ENCODE peak calls at places on chromosomes 1 and 21, in four cellular contexts. R is osteoblast, L is transverse colon, W is brain microvascular endothelial cell. S is an unnamed sample.

GRCh38 chr1:9559673-9560072 is 20.4 kb downstream of the SLC25A33 start:
- DNase-seq in R (no peak), W (no peak), L (no peak), S (no peak)

GRCh38 chr1:198876371-198876871 is 237.6 kb downstream of the PTPRC start:
- DNase-seq in L (no peak), W (no peak), R (no peak), S (no peak)

GRCh38 chr1:36665478-36666080 is 182.9 kb upstream of the CSF3R start:
- DNase-seq in W (no peak), L (peak), R (no peak), S (no peak)

GRCh38 chr1:204677864-204678263 is 7.7 kb downstream of the LRRN2 start:
- DNase-seq in R (no peak), L (no peak), W (no peak), S (no peak)

GRCh38 chr21:45987121-45987711 is 5.6 kb downstream of the COL6A1 start:
- DNase-seq in R (peak), L (no peak), W (no peak), S (no peak)

GRCh38 chr21:41802684-41803083 is 35.8 kb upstream of the RIPK4 start:
- DNase-seq in R (no peak), L (peak), W (no peak), S (peak)

GRCh38 chr1:41485605-41486004 is 1.1 kb upstream of the EDN2 start:
- DNase-seq in L (no peak), R (peak), W (peak), S (no peak)

GRCh38 chr1:66434096-66434495 is 99.9 kb upstream of the SGIP1 start:
- DNase-seq in R (peak), W (no peak), L (no peak), S (no peak)

GRCh38 chr1:202852163-202852904 is 36.6 kb downstream of the RABIF start:
- DNase-seq in W (peak), L (peak), R (peak), S (no peak)

GRCh38 chr1:88982055-88982454 is 10.4 kb downstream of the KYAT3 start:
- DNase-seq in W (peak), R (peak), L (no peak), S (no peak)

GRCh38 chr1:160877221-160877620 is 7.8 kb downstream of the ITLN1 start:
- DNase-seq in L (no peak), W (no peak), R (no peak), S (no peak)

GRCh38 chr1:186202174-186202843 is 172.7 kb downstream of the TPR start:
- DNase-seq in R (no peak), L (no peak), W (no peak), S (no peak)

GRCh38 chr1:58885998-58886397 is 102.2 kb upstream of the JUN start:
- DNase-seq in W (no peak), L (no peak), R (peak), S (peak)

GRCh38 chr1:244050835-244051444 is at the start of gene ZBTB18:
- DNase-seq in W (peak), L (no peak), R (no peak), S (no peak)

GRCh38 chr21:45032977-45033705 is 41.2 kb upstream of the ADARB1 start:
- DNase-seq in R (peak), L (no peak), W (no peak), S (no peak)

GRCh38 chr1:40477680-40478057 is 579 bp downstream of the ZFP69 start:
- DNase-seq in W (peak), R (peak), L (peak), S (no peak)

GRCh38 chr1:4118746-4119515 is 218.9 kb upstream of the C1orf174 start:
- DNase-seq in W (no peak), L (no peak), R (peak), S (no peak)

GRCh38 chr21:16388291-16388690 is 658.5 kb downstream of the USP25 start:
- DNase-seq in L (no peak), R (no peak), W (no peak), S (no peak)

GRCh38 chr21:44368711-44369446 is 15.5 kb downstream of the TRPM2 start:
- DNase-seq in R (peak), W (no peak), L (no peak), S (no peak)

GRCh38 chr1:158019177-158019868 is 25.9 kb downstream of the KIRREL1 start:
- DNase-seq in L (peak), W (peak), R (peak), S (peak)

DNA sequence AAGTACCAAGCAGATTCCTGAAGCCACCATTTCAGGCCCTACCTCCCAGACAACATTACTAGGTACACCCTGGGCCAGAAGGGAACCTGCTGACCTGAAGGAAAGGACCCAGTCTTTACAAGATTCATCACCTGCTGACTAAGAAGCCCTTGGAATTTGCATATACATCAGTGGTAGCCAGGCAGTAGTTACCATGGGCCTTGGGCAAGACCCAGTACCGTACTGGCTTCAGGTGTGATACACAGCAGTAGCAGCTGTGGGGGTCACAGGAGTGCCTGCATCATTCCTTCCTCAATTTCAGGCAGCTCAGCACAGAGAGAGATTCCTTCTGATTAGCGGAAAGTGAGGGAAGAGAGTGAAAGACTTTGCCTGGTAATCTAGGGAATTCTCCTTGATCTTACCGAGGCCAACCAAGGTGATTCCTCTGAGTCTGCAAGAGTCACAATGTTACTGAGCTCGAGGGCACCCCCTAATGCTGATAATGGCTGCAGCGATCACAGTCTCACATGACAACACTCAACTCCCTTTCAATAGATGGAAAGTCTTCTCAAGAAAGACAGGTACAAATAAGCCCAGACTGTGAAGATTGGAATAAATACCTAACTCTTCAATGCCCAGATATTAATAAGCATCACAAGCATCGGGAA is 22.0 kb upstream of the UHMK1 start:
- DNase-seq in W (no peak), L (no peak), R (no peak), S (no peak)
- TF ChIP-seq CTCF in W (no peak), L (no peak), R (no peak), S (no peak)

GRCh38 chr1:147515046-147515869 is 26.0 kb upstream of the BCL9 start:
- DNase-seq in L (no peak), R (no peak), W (no peak), S (peak)
- TF ChIP-seq CTCF in L (peak), R (no peak), W (no peak), S (no peak)

DNA sequence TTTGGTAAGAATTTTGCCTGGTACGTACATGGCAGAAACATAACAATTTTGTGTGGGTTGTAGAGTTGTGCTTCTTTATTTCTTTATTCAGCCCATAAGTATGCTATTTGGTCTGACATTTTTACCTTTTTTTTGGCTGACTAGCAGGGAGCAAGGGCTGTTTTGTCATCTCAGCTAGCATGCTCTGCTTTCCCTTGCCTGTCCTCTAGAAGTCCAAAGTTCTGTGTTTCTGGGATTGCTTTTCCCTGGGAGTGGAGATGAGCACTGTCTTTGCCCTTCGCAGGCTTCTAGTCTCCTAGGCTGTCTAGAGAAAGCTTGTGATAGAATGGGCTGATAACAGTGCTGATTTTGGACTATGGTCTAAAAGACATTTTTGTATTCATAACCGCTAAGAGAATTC is 7.5 kb downstream of the UCK2 start:
- DNase-seq in R (no peak), L (no peak), W (no peak), S (no peak)
- TF ChIP-seq CTCF in R (no peak), L (no peak), W (no peak), S (no peak)

DNA sequence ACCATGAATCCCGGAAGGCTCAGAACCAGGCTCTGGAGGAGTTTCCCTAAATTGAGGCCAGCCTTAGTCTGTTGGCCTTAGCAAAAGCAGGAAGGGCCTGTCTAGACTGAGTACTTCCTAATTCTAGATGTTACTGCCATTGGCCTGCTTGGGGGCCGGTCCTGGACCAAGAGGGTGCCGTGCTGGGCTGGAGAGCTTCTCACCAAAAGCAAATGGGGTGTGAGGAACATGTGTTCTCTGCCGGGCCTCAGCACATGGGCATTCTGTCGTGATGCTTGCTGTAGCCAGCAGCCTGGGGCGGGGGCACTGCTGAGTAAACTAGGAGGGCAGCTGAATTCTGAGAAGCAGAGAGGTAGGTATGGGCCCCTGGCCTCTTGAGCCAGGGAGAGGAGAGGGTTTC is 35.7 kb upstream of the MAN1C1 start:
- DNase-seq in W (no peak), L (no peak), R (peak), S (no peak)
- TF ChIP-seq CTCF in W (no peak), L (no peak), R (no peak), S (no peak)

DNA sequence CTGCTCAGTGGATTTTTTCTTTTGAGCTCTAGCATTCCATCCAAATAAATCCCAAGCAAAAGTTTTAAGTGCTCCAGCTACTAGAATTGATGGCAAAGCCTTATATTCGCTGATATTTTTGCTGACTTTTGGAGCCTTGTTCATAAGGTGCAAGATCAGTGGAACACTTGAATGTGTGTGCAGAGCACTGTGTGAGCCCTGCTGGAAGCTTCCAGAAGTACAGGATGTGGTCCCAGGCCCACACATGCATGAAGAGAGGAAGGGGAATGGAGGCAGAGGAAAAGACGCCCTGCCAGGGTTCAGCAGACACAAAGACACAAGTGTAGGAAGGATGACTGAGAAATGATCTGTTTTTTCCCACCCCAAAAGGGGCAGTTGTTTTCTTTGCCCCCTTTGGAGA is 169.4 kb downstream of the KCNJ6 start:
- DNase-seq in W (no peak), R (no peak), L (no peak), S (no peak)
- TF ChIP-seq CTCF in W (peak), R (peak), L (no peak), S (no peak)

GRCh38 chr1:201489656-201490261 is 17.2 kb downstream of the CSRP1 start:
- DNase-seq in L (no peak), W (no peak), R (no peak), S (no peak)

GRCh38 chr1:201486158-201486557 is 17.2 kb upstream of the PHLDA3 start:
- DNase-seq in R (no peak), L (no peak), W (no peak), S (no peak)

GRCh38 chr1:201487742-201488141 is 18.8 kb upstream of the PHLDA3 start:
- DNase-seq in L (no peak), R (no peak), W (no peak), S (no peak)

GRCh38 chr1:201490708-201491131 is 16.2 kb downstream of the CSRP1 start:
- DNase-seq in R (no peak), W (no peak), L (no peak), S (no peak)

DNA sequence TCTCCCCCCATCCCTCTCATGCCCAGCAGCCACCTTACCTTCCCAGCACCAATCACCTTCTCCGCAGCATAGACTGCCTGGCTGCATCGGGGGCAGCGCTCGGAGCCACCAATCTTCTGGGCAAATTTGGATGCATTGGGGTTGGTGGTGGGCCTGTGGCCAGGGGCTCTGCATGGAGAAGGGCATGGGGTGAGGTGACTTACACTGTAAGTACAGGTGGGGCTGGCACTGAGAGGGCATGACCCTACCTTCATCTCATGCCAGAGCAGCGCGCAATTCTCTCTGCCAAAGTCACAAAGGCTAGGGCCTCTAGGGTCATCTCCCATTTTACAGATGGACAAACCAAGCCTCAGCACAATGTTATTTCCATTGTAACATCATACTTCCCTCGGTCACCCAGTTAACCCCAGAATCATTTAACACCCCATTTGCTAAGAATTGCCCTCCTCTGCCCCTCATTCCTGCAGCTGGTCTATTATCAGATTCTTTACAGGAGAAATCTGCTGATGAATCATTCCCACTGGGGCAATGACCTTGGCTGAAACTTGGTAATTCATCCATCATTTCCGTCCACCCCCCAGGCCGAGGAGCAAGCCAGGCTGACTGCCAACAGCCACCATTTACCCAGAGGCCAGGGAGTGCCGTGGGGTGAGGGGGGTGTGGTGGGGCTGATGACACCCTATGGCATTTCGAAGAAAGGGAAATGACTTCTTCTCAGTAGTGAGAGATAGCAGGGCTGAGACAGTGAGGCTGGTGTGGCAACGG is 17.9 kb downstream of the CSRP1 start:
- DNase-seq in W (peak), R (peak), L (no peak), S (no peak)
- TF ChIP-seq CTCF in W (no peak), R (no peak), L (no peak), S (no peak)

GRCh38 chr1:33456302-33456886 is 16.1 kb upstream of the ZSCAN20 start:
- DNase-seq in W (peak), R (no peak), L (no peak), S (no peak)

GRCh38 chr1:33454646-33455282 is 17.7 kb upstream of the ZSCAN20 start:
- DNase-seq in R (no peak), L (no peak), W (no peak), S (no peak)

GRCh38 chr1:33459766-33460543 is 12.5 kb upstream of the ZSCAN20 start:
- DNase-seq in L (no peak), W (peak), R (peak), S (no peak)

GRCh38 chr1:33460947-33461629 is 11.4 kb upstream of the ZSCAN20 start:
- DNase-seq in W (no peak), R (no peak), L (peak), S (no peak)

DNA sequence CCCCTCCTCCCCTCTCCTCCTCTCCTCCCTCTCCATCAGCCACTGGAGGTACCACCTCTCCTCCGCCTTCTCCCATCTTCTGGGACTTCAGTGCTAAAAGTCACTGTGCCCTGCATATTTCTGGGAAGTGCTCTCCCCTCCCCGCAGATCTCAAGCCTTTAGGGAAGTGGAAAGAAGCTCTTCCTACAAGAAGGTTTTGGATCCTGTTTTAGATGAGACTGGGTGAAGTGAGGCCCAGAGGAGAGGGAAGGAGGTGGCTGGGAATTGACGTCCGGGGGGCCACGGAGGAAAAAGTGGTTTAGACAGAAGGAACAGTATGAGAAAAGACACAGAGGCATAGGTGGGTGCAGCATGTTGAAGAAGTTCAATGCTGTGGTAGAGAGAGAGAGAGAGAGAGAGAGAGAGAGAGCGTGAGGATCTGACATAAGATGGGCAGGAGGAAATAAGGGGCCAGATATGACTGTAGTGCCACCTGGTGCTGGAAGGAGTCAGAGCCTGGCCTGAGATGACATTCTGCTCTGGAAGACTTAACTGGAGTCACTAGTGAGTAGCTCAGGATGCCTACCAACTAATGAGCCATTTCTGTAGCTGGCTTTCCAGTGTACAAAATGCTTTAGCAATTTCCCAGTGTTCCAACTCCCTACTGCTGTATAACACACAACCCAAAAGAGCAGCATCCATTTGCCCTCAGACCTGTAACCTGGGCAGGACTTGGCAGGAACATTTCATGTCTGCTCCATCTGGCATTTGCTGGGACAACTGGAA is 16.7 kb upstream of the ZSCAN20 start:
- DNase-seq in R (peak), L (no peak), W (peak), S (peak)
- TF ChIP-seq CTCF in R (peak), L (peak), W (peak), S (peak)

GRCh38 chr1:33036526-33037503 is at the start of gene AK2:
- DNase-seq in L (peak), R (peak), W (peak), S (peak)
- TF ChIP-seq CTCF in L (no peak), R (no peak), W (no peak), S (peak)

DNA sequence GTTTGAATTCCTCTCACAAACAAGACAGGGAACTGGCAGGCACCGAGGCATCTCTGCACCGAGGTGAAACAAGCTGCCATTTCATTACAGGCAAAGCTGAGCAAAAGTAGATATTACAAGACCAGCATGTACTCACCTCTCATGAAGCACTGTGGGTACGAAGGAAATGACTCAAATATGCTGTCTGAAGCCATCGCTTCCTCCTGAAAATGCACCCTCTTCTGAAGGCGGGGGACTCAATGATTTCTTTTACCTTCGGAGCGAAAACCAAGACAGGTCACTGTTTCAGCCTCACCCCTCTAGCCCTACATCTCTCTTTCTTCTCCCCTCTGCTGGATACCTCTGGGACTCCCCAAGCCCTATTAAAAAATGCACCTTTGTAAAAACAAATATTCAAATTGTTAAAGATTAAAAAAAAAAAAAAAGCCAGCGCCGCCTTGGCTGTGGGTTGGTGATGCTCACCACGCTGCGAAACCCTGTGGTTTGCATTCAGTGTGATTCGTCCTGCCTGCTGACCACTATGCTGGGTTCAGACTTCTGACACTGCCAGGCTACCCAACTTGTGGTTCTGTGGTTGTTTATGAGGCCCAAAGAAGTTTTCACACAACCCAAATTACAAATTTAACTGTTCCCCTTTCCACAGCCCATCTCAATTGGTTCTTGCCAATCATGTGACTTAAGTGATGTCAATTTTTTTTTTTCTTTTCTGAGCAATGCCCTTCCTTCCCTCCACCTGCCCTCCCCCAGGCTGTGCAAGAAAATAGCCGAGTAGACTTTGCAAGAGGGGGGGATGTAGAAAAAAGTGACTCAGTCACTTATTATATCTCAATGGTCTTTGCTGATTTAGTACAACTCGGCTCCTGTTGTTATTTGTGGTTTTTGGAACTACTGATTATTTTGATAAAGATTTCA is at the start of gene RUNX1:
- DNase-seq in W (peak), R (peak), L (peak), S (no peak)
- TF ChIP-seq CTCF in W (no peak), R (no peak), L (no peak), S (no peak)

GRCh38 chr1:27366411-27367159 is at the start of gene MAP3K6:
- DNase-seq in W (peak), R (peak), L (peak), S (peak)

GRCh38 chr1:27366113-27366410 is 699 bp downstream of the MAP3K6 start:
- DNase-seq in L (peak), W (peak), R (peak), S (peak)

GRCh38 chr1:27372022-27372807 is 2.4 kb downstream of the FCN3 start:
- DNase-seq in L (no peak), R (no peak), W (no peak), S (no peak)

GRCh38 chr1:27367160-27367650 is 444 bp upstream of the MAP3K6 start:
- DNase-seq in L (no peak), R (no peak), W (no peak), S (no peak)

GRCh38 chr1:27368872-27369703 is 2.3 kb upstream of the MAP3K6 start:
- DNase-seq in L (no peak), W (no peak), R (no peak), S (no peak)
- TF ChIP-seq CTCF in L (peak), W (peak), R (peak), S (no peak)

S was measured in prostate gland.